ENCODE peak calls at places on chromosomes 5 and 9, in four cellular contexts. S is fibroblast of the aortic adventitia, V is AG09319, A is progenitor cell of endocrine pancreas. C is an unnamed sample.

GRCh38 chr9:38047301-38048251 is 21.5 kb downstream of the SHB start:
- DNase-seq in S (peak), V (peak), A (no peak), C (peak)

GRCh38 chr5:152092580-152092979 is 167.9 kb upstream of the GLRA1 start:
- DNase-seq in S (no peak), V (no peak), A (no peak), C (no peak)

GRCh38 chr5:131672791-131673190 is 37.8 kb upstream of the RAPGEF6 start:
- DNase-seq in S (no peak), V (no peak), A (no peak), C (no peak)

GRCh38 chr5:133404724-133405123 is 207.6 kb downstream of the FSTL4 start:
- DNase-seq in S (no peak), V (no peak), A (no peak), C (no peak)

GRCh38 chr9:114524401-114524800 is 19.1 kb upstream of the WHRN start:
- DNase-seq in S (no peak), V (no peak), A (no peak), C (peak)

GRCh38 chr9:134637696-134638502 is 3.7 kb upstream of the COL5A1 start:
- DNase-seq in S (no peak), V (no peak), A (no peak), C (no peak)

GRCh38 chr5:134142088-134142487 is 27.6 kb downstream of the TCF7 start:
- DNase-seq in S (no peak), V (no peak), A (peak), C (no peak)

GRCh38 chr9:96418920-96419690 is 935 bp upstream of the ZNF367 start:
- DNase-seq in S (peak), V (no peak), A (peak), C (peak)

GRCh38 chr5:146653560-146653959 is 137.6 kb upstream of the GPR151 start:
- DNase-seq in S (no peak), V (no peak), A (no peak), C (no peak)

GRCh38 chr9:133122605-133122934 is 1.5 kb upstream of the RALGDS start:
- DNase-seq in S (no peak), V (no peak), A (no peak), C (no peak)

GRCh38 chr5:78367318-78367991 is 7.0 kb downstream of the SCAMP1 start:
- DNase-seq in S (no peak), V (no peak), A (no peak), C (no peak)

GRCh38 chr5:24909210-24909609 is 264.4 kb upstream of the CDH10 start:
- DNase-seq in S (no peak), V (no peak), A (no peak), C (no peak)

GRCh38 chr5:97425511-97425910 is 242.5 kb upstream of the RIOK2 start:
- DNase-seq in S (peak), V (no peak), A (no peak), C (peak)

GRCh38 chr5:150627731-150628545 is 12.5 kb upstream of the SYNPO start:
- DNase-seq in S (peak), V (no peak), A (no peak), C (peak)

GRCh38 chr9:129775443-129775842 is 22.6 kb upstream of the PTGES start:
- DNase-seq in S (no peak), V (no peak), A (no peak), C (no peak)

GRCh38 chr5:5077236-5077635 is 62.9 kb upstream of the ADAMTS16 start:
- DNase-seq in S (no peak), V (no peak), A (no peak), C (no peak)

GRCh38 chr5:58491216-58491892 is at the start of gene GAPT:
- DNase-seq in S (no peak), V (no peak), A (no peak), C (no peak)

GRCh38 chr5:130712324-130712723 is 452.7 kb downstream of the HINT1 start:
- DNase-seq in S (no peak), V (no peak), A (no peak), C (no peak)

DNA sequence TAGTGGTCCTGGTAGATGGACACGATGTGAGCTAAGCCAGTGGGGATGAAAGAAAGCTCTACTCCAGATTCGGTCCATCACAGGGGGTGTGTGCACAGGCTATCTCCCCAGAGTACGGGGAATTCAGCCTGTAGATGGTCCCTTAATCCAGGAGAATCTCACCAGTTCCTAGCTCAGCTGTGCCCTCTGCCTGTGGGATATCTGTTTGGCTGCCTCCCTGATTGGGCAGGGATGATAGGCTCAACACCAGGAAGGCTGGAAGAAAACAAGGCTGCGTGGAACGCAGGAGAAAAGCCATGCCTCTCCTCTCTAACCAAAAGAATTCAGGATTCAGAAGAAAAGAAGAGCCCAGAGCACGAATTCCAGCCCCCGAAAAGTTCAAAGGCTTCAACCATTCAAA is 40.9 kb downstream of the VLDLR start:
- DNase-seq in S (no peak), V (no peak), A (no peak), C (peak)
- TF ChIP-seq CTCF in S (no peak), V (no peak), A (peak), C (peak)

DNA sequence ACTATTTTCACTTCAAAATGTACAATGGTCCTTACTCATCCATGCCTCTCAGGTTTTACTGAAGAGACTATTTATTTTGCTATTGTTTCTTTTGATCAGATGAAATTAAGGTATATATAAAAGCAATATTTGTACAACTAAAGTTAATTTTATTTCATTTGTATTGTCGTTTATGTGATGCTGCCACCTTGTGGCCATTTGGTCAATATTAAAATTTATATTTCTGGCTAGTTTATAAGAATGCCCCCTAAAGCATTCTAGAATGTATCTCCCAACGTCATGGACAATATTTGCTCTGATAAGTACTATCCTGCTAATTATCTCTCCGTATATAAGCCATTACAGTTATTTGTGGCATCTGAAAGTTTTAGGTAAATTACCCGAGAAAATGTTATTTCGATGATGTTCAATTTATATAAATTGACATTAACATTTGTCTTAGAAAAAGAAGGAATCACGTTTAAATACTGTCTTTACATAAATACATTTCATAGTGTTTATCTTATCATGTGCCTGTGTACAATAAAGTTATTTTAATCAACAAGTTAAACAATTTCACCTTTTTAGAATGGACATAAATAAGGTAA is 680.0 kb downstream of the TAF11L14 start:
- DNase-seq in S (peak), V (no peak), A (no peak), C (peak)
- TF ChIP-seq CTCF in S (peak), V (peak), A (peak), C (peak)

GRCh38 chr9:127505396-127506116 is 54.2 kb downstream of the LRSAM1 start:
- DNase-seq in S (no peak), V (no peak), A (peak), C (peak)
- TF ChIP-seq CTCF in S (peak), V (peak), A (peak), C (peak)

GRCh38 chr9:136545966-136546696 is at the start of gene NOTCH1:
- DNase-seq in S (peak), V (peak), A (peak), C (peak)
- TF ChIP-seq CTCF in S (no peak), V (no peak), A (no peak), C (no peak)

DNA sequence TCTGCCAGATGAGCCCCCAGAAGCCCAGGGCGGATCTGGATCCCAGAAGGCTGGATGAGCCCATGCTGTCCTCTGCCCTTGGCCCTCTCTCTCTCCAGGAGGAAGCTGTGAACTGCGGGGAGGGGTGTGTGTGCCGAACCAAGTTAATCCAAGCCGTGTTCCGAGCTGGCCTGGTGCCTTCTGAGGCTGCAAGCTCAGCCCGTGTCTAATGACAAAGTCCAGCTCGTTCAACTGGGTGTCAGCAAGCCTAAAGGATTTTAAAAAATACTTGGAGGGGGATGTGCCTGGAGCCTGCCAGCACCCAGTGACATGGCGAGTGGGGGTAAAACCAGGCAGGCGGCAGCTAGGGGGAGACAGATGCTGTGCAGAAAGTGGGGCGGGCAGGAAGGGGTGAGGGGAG is 8.0 kb downstream of the STC2 start:
- DNase-seq in S (no peak), V (no peak), A (no peak), C (peak)
- TF ChIP-seq CTCF in S (peak), V (peak), A (no peak), C (peak)

DNA sequence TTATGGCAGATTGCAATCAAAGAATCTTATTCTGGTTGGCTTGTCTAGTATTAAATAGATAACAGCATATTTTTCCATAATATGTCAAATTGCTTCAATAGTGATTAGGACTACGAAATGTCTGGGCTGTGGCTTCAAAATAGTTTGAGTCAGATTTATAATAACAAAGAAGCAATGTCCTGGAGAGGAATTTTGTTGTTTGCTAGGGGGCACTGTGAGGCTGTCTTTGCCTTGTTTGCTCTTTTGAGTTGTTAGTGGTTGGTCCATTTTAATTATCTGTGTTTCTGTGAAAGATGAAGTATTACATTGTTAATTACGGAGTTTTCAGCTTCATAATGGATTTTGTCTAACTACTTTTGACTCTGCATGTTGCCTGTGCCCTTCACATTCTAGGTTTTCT is 713.6 kb downstream of the TLE4 start:
- DNase-seq in S (no peak), V (no peak), A (no peak), C (peak)
- TF ChIP-seq CTCF in S (no peak), V (peak), A (peak), C (no peak)

GRCh38 chr5:73312146-73312871 is 136.3 kb downstream of the FOXD1 start:
- DNase-seq in S (peak), V (no peak), A (no peak), C (peak)
- TF ChIP-seq CTCF in S (peak), V (peak), A (no peak), C (peak)

GRCh38 chr5:180618830-180619562 is 27.7 kb upstream of the SCGB3A1 start:
- DNase-seq in S (peak), V (no peak), A (peak), C (peak)
- TF ChIP-seq CTCF in S (peak), V (peak), A (peak), C (peak)